ENCODE peak calls at places on chromosomes 6 and 20, in eight cellular contexts. One of them, this sample, is unnamed.
A peak's percentile ranks its signal among the peaks of the same experiment; 100 is the strongest.

GRCh38 chr6:156828280-156828703 is 51.1 kb downstream of the ARID1B start:
- DNase-seq in neural progenitor cell: no peak
- DNase-seq in H9: no peak
- DNase-seq in mammary epithelial cell: peak; percentile 93
- DNase-seq in astrocyte: peak; percentile 90
- DNase-seq in hepatocyte: peak; percentile 30
- DNase-seq in DND-41: no peak
- DNase-seq in PC-3: peak; percentile 83
- DNase-seq in this sample: peak; percentile 94

GRCh38 chr6:130303436-130303835 is 62.4 kb upstream of the TMEM200A start:
- DNase-seq in DND-41: no peak
- DNase-seq in neural progenitor cell: no peak
- DNase-seq in mammary epithelial cell: no peak
- DNase-seq in astrocyte: peak; percentile 62
- DNase-seq in PC-3: no peak
- DNase-seq in hepatocyte: no peak
- DNase-seq in H9: no peak
- DNase-seq in this sample: peak; percentile 69

GRCh38 chr6:40733290-40733689 is 146.1 kb upstream of the LRFN2 start:
- DNase-seq in astrocyte: peak; percentile 20
- DNase-seq in H9: no peak
- DNase-seq in mammary epithelial cell: no peak
- DNase-seq in hepatocyte: no peak
- DNase-seq in PC-3: no peak
- DNase-seq in DND-41: no peak
- DNase-seq in neural progenitor cell: no peak
- DNase-seq in this sample: no peak

GRCh38 chr20:62486431-62486954 is 10.7 kb upstream of the GATA5 start:
- DNase-seq in DND-41: no peak
- DNase-seq in astrocyte: no peak
- DNase-seq in hepatocyte: peak; percentile 55
- DNase-seq in PC-3: no peak
- DNase-seq in H9: no peak
- DNase-seq in neural progenitor cell: no peak
- DNase-seq in mammary epithelial cell: no peak
- DNase-seq in this sample: no peak

GRCh38 chr6:132669690-132670291 is 10.8 kb upstream of the TAAR1 start:
- DNase-seq in astrocyte: no peak
- DNase-seq in PC-3: peak; percentile 64
- DNase-seq in mammary epithelial cell: peak; percentile 21
- DNase-seq in DND-41: no peak
- DNase-seq in hepatocyte: peak; percentile 72
- DNase-seq in H9: no peak
- DNase-seq in neural progenitor cell: peak; percentile 23
- DNase-seq in this sample: peak; percentile 83

GRCh38 chr6:134007077-134007476 is 45.3 kb downstream of the SLC2A12 start:
- DNase-seq in astrocyte: no peak
- DNase-seq in PC-3: peak; percentile 50
- DNase-seq in DND-41: no peak
- DNase-seq in H9: no peak
- DNase-seq in neural progenitor cell: no peak
- DNase-seq in mammary epithelial cell: peak; percentile 23
- DNase-seq in hepatocyte: no peak
- DNase-seq in this sample: no peak

GRCh38 chr20:54284928-54285704 is 77.2 kb downstream of the PFDN4 start:
- DNase-seq in astrocyte: peak; percentile 57
- DNase-seq in mammary epithelial cell: peak; percentile 12
- DNase-seq in H9: no peak
- DNase-seq in neural progenitor cell: no peak
- DNase-seq in hepatocyte: no peak
- DNase-seq in DND-41: no peak
- DNase-seq in PC-3: peak; percentile 78
- DNase-seq in this sample: peak; percentile 30

GRCh38 chr6:157941101-157941863 is 40.4 kb upstream of the SYNJ2 start:
- DNase-seq in H9: no peak
- DNase-seq in astrocyte: no peak
- DNase-seq in hepatocyte: no peak
- DNase-seq in neural progenitor cell: no peak
- DNase-seq in PC-3: no peak
- DNase-seq in DND-41: peak; percentile 71
- DNase-seq in mammary epithelial cell: no peak
- DNase-seq in this sample: no peak

GRCh38 chr6:109800771-109801170 is 109.7 kb downstream of the FIG4 start:
- DNase-seq in astrocyte: no peak
- DNase-seq in hepatocyte: no peak
- DNase-seq in H9: no peak
- DNase-seq in neural progenitor cell: no peak
- DNase-seq in DND-41: no peak
- DNase-seq in mammary epithelial cell: no peak
- DNase-seq in PC-3: peak; percentile 30
- DNase-seq in this sample: no peak

GRCh38 chr6:149403534-149403933 is 3.5 kb downstream of the SUMO4 start:
- DNase-seq in neural progenitor cell: no peak
- DNase-seq in PC-3: no peak
- DNase-seq in astrocyte: no peak
- DNase-seq in DND-41: no peak
- DNase-seq in mammary epithelial cell: peak; percentile 81
- DNase-seq in hepatocyte: no peak
- DNase-seq in H9: no peak
- DNase-seq in this sample: no peak

GRCh38 chr6:53273356-53273755 is 75.4 kb downstream of the ELOVL5 start:
- DNase-seq in DND-41: no peak
- DNase-seq in neural progenitor cell: peak; percentile 8
- DNase-seq in PC-3: no peak
- DNase-seq in H9: no peak
- DNase-seq in mammary epithelial cell: no peak
- DNase-seq in astrocyte: no peak
- DNase-seq in hepatocyte: no peak
- DNase-seq in this sample: no peak

GRCh38 chr6:167734662-167735497 is 91.8 kb upstream of the AFDN start:
- DNase-seq in mammary epithelial cell: no peak
- DNase-seq in hepatocyte: no peak
- DNase-seq in neural progenitor cell: no peak
- DNase-seq in DND-41: no peak
- DNase-seq in PC-3: no peak
- DNase-seq in astrocyte: no peak
- DNase-seq in H9: no peak
- DNase-seq in this sample: no peak

GRCh38 chr6:158018851-158019361 is 37.2 kb downstream of the SYNJ2 start:
- DNase-seq in DND-41: no peak
- DNase-seq in hepatocyte: no peak
- DNase-seq in H9: no peak
- DNase-seq in mammary epithelial cell: no peak
- DNase-seq in PC-3: no peak
- DNase-seq in astrocyte: peak; percentile 83
- DNase-seq in neural progenitor cell: no peak
- DNase-seq in this sample: peak; percentile 53

GRCh38 chr20:63394635-63395455 is 33.7 kb upstream of the CHRNA4 start:
- DNase-seq in hepatocyte: no peak
- DNase-seq in astrocyte: no peak
- DNase-seq in PC-3: no peak
- DNase-seq in H9: no peak
- DNase-seq in mammary epithelial cell: no peak
- DNase-seq in DND-41: no peak
- DNase-seq in neural progenitor cell: no peak
- DNase-seq in this sample: no peak

GRCh38 chr20:6265204-6265904 is 142.5 kb upstream of the FERMT1 start:
- DNase-seq in hepatocyte: peak; percentile 74
- DNase-seq in neural progenitor cell: peak; percentile 42
- DNase-seq in DND-41: no peak
- DNase-seq in PC-3: peak; percentile 72
- DNase-seq in H9: no peak
- DNase-seq in mammary epithelial cell: peak; percentile 41
- DNase-seq in astrocyte: peak; percentile 85
- DNase-seq in this sample: peak; percentile 71

GRCh38 chr6:53894086-53894485 is 99.3 kb downstream of the LRRC1 start:
- DNase-seq in hepatocyte: peak; percentile 39
- DNase-seq in astrocyte: peak; percentile 36
- DNase-seq in H9: no peak
- DNase-seq in neural progenitor cell: no peak
- DNase-seq in mammary epithelial cell: peak; percentile 79
- DNase-seq in DND-41: peak; percentile 88
- DNase-seq in PC-3: peak; percentile 50
- DNase-seq in this sample: peak; percentile 77

GRCh38 chr20:24694157-24694726 is 224.8 kb downstream of the SYNDIG1 start:
- DNase-seq in neural progenitor cell: no peak
- DNase-seq in DND-41: peak; percentile 1
- DNase-seq in H9: peak; percentile 9
- DNase-seq in mammary epithelial cell: no peak
- DNase-seq in hepatocyte: no peak
- DNase-seq in PC-3: no peak
- DNase-seq in astrocyte: no peak
- DNase-seq in this sample: no peak

GRCh38 chr20:40279390-40279789 is 409.6 kb downstream of the MAFB start:
- DNase-seq in astrocyte: no peak
- DNase-seq in H9: no peak
- DNase-seq in DND-41: no peak
- DNase-seq in hepatocyte: peak; percentile 32
- DNase-seq in PC-3: no peak
- DNase-seq in neural progenitor cell: no peak
- DNase-seq in mammary epithelial cell: peak; percentile 67
- DNase-seq in this sample: peak; percentile 92

GRCh38 chr6:136762022-136762975 is 30.0 kb downstream of the MAP3K5 start:
- DNase-seq in DND-41: no peak
- DNase-seq in neural progenitor cell: no peak
- DNase-seq in H9: no peak
- DNase-seq in astrocyte: no peak
- DNase-seq in hepatocyte: no peak
- DNase-seq in PC-3: no peak
- DNase-seq in mammary epithelial cell: no peak
- DNase-seq in this sample: no peak
- H3K4me1 ChIP-seq in DND-41: peaks cover 22% of the 10 kb centered on the region
- H3K4me1 ChIP-seq in neural progenitor cell: no peaks in the 10 kb centered on the region
- H3K4me1 ChIP-seq in H9: peaks cover 1% of the 10 kb centered on the region
- H3K4me1 ChIP-seq in astrocyte: peaks cover 4% of the 10 kb centered on the region
- H3K4me1 ChIP-seq in hepatocyte: peaks cover 12% of the 10 kb centered on the region
- H3K4me1 ChIP-seq in PC-3: no peaks in the 10 kb centered on the region
- H3K4me1 ChIP-seq in mammary epithelial cell: peaks cover 8% of the 10 kb centered on the region
- H3K4me1 ChIP-seq in this sample: peaks cover 6% of the 10 kb centered on the region

GRCh38 chr20:57716202-57716601 is 6.4 kb upstream of the PMEPA1 start:
- DNase-seq in astrocyte: peak; percentile 87
- DNase-seq in DND-41: no peak
- DNase-seq in H9: no peak
- DNase-seq in hepatocyte: no peak
- DNase-seq in neural progenitor cell: no peak
- DNase-seq in PC-3: peak; percentile 68
- DNase-seq in mammary epithelial cell: peak; percentile 83
- DNase-seq in this sample: peak; percentile 92

GRCh38 chr20:57718490-57719009 is 8.7 kb upstream of the PMEPA1 start:
- DNase-seq in mammary epithelial cell: peak; percentile 97
- DNase-seq in DND-41: no peak
- DNase-seq in H9: peak; percentile 96
- DNase-seq in neural progenitor cell: peak; percentile 97
- DNase-seq in hepatocyte: peak; percentile 98
- DNase-seq in astrocyte: peak; percentile 97
- DNase-seq in PC-3: peak; percentile 100
- DNase-seq in this sample: peak; percentile 99

GRCh38 chr20:57719951-57720350 is 10.1 kb upstream of the PMEPA1 start:
- DNase-seq in DND-41: no peak
- DNase-seq in mammary epithelial cell: no peak
- DNase-seq in PC-3: no peak
- DNase-seq in astrocyte: no peak
- DNase-seq in H9: no peak
- DNase-seq in neural progenitor cell: no peak
- DNase-seq in hepatocyte: no peak
- DNase-seq in this sample: no peak

GRCh38 chr20:57716893-57717292 is 7.1 kb upstream of the PMEPA1 start:
- DNase-seq in H9: no peak
- DNase-seq in DND-41: no peak
- DNase-seq in hepatocyte: no peak
- DNase-seq in astrocyte: no peak
- DNase-seq in neural progenitor cell: no peak
- DNase-seq in mammary epithelial cell: no peak
- DNase-seq in PC-3: no peak
- DNase-seq in this sample: no peak

DNA sequence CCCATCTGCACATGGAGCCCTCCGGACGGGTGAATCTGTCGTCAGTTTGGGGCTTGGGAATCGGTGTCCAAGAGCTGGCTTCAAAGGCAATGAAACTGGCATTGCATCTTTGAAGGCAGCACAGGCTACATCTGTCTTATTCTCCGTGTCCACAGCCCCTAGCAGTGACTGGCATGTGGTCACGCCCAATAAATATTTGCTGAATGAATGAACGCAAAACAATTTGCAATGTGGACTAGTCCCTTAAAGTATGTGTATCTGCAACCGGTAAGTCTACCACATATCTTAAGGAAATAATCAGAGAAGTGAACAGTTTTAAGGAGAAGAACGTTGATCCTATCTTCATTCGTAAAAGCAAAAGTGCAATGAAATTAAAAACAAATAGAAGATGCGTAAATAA is 8.0 kb upstream of the PMEPA1 start:
- DNase-seq in neural progenitor cell: no peak
- DNase-seq in hepatocyte: no peak
- DNase-seq in astrocyte: peak; percentile 74
- DNase-seq in DND-41: no peak
- DNase-seq in PC-3: peak; percentile 99
- DNase-seq in mammary epithelial cell: peak; percentile 55
- DNase-seq in H9: no peak
- DNase-seq in this sample: peak; percentile 77
- H3K4me2 ChIP-seq in neural progenitor cell: no peak overlapping the region
- H3K4me2 ChIP-seq in hepatocyte: peak overlapping the region; percentile 1
- H3K4me2 ChIP-seq in astrocyte: peak overlapping the region; percentile 52
- H3K4me2 ChIP-seq in DND-41: no peak overlapping the region
- H3K4me2 ChIP-seq in PC-3: peak overlapping the region; percentile 84
- H3K4me2 ChIP-seq in mammary epithelial cell: peak overlapping the region; percentile 48
- H3K4me2 ChIP-seq in H9: no peak overlapping the region
- H3K4me2 ChIP-seq in this sample: peak overlapping the region; percentile 93

DNA sequence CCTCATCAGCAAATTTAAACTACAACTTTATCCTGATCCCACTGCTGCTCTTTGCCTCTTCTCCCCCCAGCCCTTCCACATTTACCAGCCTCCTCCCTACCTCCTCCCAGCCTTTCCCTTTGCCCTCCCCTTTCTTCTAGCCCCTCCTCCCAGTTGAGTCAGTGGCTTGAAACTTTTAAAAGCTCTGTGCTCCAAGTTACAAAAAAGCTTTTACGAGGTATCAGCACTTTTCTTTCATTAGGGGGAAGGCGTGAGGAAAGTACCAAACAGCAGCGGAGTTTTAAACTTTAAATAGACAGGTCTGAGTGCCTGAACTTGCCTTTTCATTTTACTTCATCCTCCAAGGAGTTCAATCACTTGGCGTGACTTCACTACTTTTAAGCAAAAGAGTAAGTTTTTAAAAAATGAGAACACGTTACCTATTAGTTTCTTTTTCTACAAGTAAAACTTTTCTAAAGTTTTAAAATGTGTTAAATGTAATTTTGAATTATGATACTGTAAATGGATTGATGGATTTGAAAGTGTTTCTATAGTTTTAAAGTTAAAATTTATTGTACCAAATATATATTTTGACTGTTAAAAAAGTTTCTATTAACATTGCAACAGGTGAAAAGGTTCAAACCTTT is at the start of gene GJA1:
- DNase-seq in hepatocyte: peak; percentile 84
- DNase-seq in H9: peak; percentile 82
- DNase-seq in astrocyte: peak; percentile 81
- DNase-seq in neural progenitor cell: peak; percentile 78
- DNase-seq in mammary epithelial cell: peak; percentile 83
- DNase-seq in DND-41: no peak
- DNase-seq in PC-3: peak; percentile 67
- DNase-seq in this sample: peak; percentile 87
- H3K4me1 ChIP-seq in hepatocyte: no peaks in the 10 kb centered on the region
- H3K4me1 ChIP-seq in H9: no peaks in the 10 kb centered on the region
- H3K4me1 ChIP-seq in astrocyte: no peaks in the 10 kb centered on the region
- H3K4me1 ChIP-seq in neural progenitor cell: peaks cover 39% of the 10 kb centered on the region
- H3K4me1 ChIP-seq in mammary epithelial cell: peaks cover 13% of the 10 kb centered on the region
- H3K4me1 ChIP-seq in DND-41: peaks cover 12% of the 10 kb centered on the region
- H3K4me1 ChIP-seq in PC-3: no peaks in the 10 kb centered on the region
- H3K4me1 ChIP-seq in this sample: peaks cover 28% of the 10 kb centered on the region

GRCh38 chr20:31662372-31662854 is 24.7 kb downstream of the COX4I2 start:
- DNase-seq in H9: no peak
- DNase-seq in mammary epithelial cell: no peak
- DNase-seq in PC-3: no peak
- DNase-seq in astrocyte: no peak
- DNase-seq in hepatocyte: no peak
- DNase-seq in DND-41: no peak
- DNase-seq in neural progenitor cell: no peak
- DNase-seq in this sample: no peak
- H3K4me2 ChIP-seq in H9: peak overlapping the region; percentile 44
- H3K4me2 ChIP-seq in mammary epithelial cell: peak overlapping the region; percentile 61
- H3K4me2 ChIP-seq in PC-3: peak overlapping the region; percentile 69
- H3K4me2 ChIP-seq in astrocyte: peak overlapping the region; percentile 85
- H3K4me2 ChIP-seq in hepatocyte: peak overlapping the region; percentile 89
- H3K4me2 ChIP-seq in DND-41: peak overlapping the region; percentile 54
- H3K4me2 ChIP-seq in neural progenitor cell: peak overlapping the region; percentile 69
- H3K4me2 ChIP-seq in this sample: peak overlapping the region; percentile 88

This sample was measured in GM23248.